ENCODE peak calls at places on chromosomes 16 and 17, in five cellular contexts. K, Y, X, M and Q are unnamed samples.

GRCh38 chr17:58764373-58764772 is 8.7 kb downstream of the PPM1E start:
- DNase-seq in M (no peak), X (no peak), K (no peak), Y (no peak), Q (no peak)

GRCh38 chr17:43018008-43018853 is 4.0 kb downstream of the VAT1 start:
- DNase-seq in Y (no peak), M (no peak), X (no peak), K (no peak), Q (peak; percentile 42)

GRCh38 chr17:1752425-1752941 is 9.4 kb upstream of the SERPINF1 start:
- DNase-seq in K (no peak), M (no peak), X (peak; percentile 61), Y (no peak), Q (no peak)

GRCh38 chr16:26762596-26762995 is 304.1 kb upstream of the C16orf82 start:
- DNase-seq in Y (no peak), M (no peak), K (no peak), X (no peak), Q (no peak)

GRCh38 chr17:40290629-40291296 is 3.1 kb downstream of the CDC6 start:
- DNase-seq in M (no peak), X (peak; percentile 53), K (no peak), Y (peak; percentile 87), Q (no peak)

GRCh38 chr17:56936697-56937322 is 23.0 kb upstream of the TRIM25 start:
- DNase-seq in X (no peak), Y (no peak), K (no peak), M (no peak), Q (no peak)

GRCh38 chr16:11160676-11161115 is 95.3 kb downstream of the SOCS1 start:
- DNase-seq in K (no peak), X (no peak), M (no peak), Y (no peak), Q (no peak)

GRCh38 chr16:3594316-3595109 is 16.9 kb downstream of the SLX4 start:
- DNase-seq in Y (no peak), M (no peak), X (no peak), K (no peak), Q (peak; percentile 52)

GRCh38 chr16:79408355-79408754 is 192.2 kb downstream of the MAF start:
- DNase-seq in K (no peak), X (no peak), M (no peak), Y (no peak), Q (no peak)

GRCh38 chr16:73150790-73151189 is 102.9 kb upstream of the ZFHX3 start:
- DNase-seq in Y (no peak), M (no peak), K (no peak), X (no peak), Q (no peak)

GRCh38 chr17:49972486-49973270 is 3.7 kb downstream of the DLX4 start:
- DNase-seq in X (no peak), Y (no peak), M (no peak), K (no peak), Q (no peak)

GRCh38 chr17:6868579-6868978 is 37.0 kb upstream of the TEKT1 start:
- DNase-seq in Y (no peak), X (no peak), K (no peak), M (no peak), Q (no peak)

GRCh38 chr17:66571745-66572144 is 263.2 kb upstream of the CACNG5 start:
- DNase-seq in X (no peak), M (no peak), K (no peak), Y (no peak), Q (no peak)

GRCh38 chr17:50845260-50846147 is 10.1 kb downstream of the WFIKKN2 start:
- DNase-seq in X (no peak), K (no peak), M (no peak), Y (no peak), Q (no peak)

GRCh38 chr16:59060212-59060611 is 326.1 kb upstream of the GOT2 start:
- DNase-seq in X (no peak), Y (peak; percentile 52), M (no peak), K (no peak), Q (no peak)

GRCh38 chr17:62573480-62574117 is 53.9 kb upstream of the MRC2 start:
- DNase-seq in M (no peak), K (no peak), Y (no peak), X (no peak), Q (no peak)

GRCh38 chr17:41324180-41325075 is 8.9 kb upstream of the KRTAP17-1 start:
- DNase-seq in Y (no peak), X (no peak), K (no peak), M (no peak), Q (no peak)

GRCh38 chr17:8326591-8327583 is 12.8 kb upstream of the ODF4 start:
- DNase-seq in X (no peak), K (peak; percentile 53), Y (no peak), M (no peak), Q (peak; percentile 83)

GRCh38 chr17:81713556-81714411 is 1.7 kb downstream of the SLC25A10 start:
- DNase-seq in K (peak; percentile 23), Y (no peak), X (no peak), M (no peak), Q (no peak)

GRCh38 chr16:88350922-88351321 is 31.8 kb upstream of the ZNF469 start:
- DNase-seq in Y (no peak), X (no peak), K (no peak), M (no peak), Q (peak; percentile 29)

GRCh38 chr16:47162670-47163420 is 19.1 kb upstream of the NETO2 start:
- DNase-seq in M (no peak), X (no peak), Y (peak; percentile 18), K (no peak), Q (no peak)

DNA sequence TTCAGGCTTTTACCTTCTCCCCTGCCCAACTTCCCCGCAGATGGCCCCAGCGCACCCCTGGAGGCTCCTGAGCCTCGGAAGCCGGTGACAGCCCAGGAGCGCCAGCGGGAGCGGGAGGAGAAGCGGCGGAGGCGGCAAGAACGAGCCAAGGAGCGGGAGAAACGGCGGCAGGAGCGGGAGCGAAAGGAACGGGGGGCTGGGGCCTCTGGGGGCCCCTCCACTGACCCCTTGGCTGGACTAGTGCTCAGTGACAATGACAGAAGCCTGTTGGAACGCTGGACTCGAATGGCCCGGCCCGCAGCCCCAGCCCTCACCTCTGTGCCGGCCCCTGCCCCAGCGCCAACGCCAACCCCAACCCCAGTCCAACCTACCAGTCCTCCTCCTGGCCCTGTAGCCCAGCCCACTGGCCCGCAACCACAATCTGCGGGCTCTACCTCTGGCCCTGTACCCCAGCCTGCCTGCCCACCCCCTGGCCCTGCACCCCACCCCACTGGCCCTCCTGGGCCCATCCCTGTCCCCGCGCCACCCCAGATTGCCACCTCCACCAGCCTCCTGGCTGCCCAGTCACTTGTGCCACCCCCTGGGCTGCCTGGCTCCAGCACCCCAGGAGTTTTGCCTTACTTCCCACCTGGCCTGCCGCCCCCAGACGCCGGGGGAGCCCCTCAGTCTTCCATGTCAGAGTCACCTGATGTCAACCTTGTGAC is 3.6 kb downstream of the MAPK7 start:
- DNase-seq in Y (no peak), X (no peak), M (no peak), K (no peak), Q (peak; percentile 68)
- H3K27ac ChIP-seq in Y (no peak overlapping the region), X (no peak overlapping the region), M (no peak overlapping the region), K (no peak overlapping the region), Q (no peak overlapping the region)

DNA sequence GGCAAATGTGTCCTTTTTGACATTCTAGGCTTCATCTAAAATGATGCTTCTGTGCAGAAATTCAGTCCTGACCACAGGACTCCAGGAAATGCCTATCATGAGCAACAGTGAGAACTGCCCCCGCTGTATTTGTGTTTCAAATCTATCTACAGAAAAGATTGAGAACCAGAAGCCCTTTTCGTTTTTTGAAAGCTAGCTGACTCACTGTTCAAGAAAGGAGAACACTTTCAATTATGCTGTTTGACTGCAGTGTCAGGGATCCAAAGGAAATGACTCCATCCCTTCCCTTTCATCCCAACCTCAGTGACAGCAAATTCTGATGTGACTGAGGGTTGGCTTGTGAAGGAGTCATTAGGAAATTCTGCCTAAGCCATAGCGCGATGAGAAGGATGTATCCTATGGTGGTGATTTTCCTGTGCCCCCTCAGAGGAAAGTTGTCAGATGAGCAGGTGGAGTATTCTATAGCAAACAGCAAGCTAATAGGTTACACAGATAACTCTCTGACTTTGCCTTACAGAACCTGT is 622.3 kb downstream of the TMEM114 start:
- DNase-seq in K (no peak), M (no peak), Y (no peak), X (no peak), Q (no peak)
- H3K27ac ChIP-seq in K (no peak overlapping the region), M (no peak overlapping the region), Y (no peak overlapping the region), X (no peak overlapping the region), Q (no peak overlapping the region)

DNA sequence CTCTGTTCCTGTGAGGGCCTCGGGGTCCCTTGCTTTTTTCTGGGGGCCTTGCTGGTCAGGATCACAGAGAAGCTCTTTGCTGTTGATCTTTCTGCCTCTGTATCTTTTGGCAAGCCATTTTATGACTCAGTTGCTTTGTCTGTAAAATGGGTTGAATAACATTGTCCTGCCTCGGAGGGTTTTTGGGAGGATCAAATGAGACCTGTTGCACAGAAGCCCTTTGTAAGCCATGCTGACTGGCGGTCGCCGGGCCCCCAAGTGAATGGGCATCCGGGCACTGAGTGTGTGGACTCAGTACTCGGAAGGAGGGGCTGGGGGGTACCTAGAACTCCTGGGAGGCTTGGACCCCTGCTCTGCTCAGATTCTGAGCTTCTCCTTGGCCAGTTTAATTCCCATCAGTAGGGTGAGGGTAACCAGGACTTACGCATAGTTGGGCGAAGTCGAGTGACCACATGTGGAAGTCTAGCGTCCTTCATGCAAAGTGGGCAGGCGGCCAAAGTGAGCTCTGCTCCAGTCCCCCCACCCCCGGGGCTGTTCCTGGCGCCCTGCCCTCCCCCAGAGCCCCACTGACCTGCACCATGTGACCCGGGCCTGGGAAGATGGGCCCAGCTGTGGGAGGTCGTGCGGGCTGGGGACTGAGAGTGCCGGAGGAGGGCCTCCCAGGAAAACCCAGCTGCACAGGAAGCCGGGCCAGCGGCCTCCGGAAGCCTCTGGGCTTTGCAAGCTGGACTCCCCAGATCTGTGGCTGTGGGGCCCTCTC is 284.0 kb downstream of the SEC14L1 start:
- DNase-seq in X (peak; percentile 77), M (no peak), Y (peak; percentile 89), K (peak; percentile 95), Q (peak; percentile 94)
- H3K27ac ChIP-seq in X (peak overlapping the region; percentile 50), M (peak overlapping the region; percentile 39), Y (peak overlapping the region; percentile 88), K (peak overlapping the region; percentile 87), Q (peak overlapping the region; percentile 76)

GRCh38 chr17:47205419-47205963 is 3.7 kb upstream of the MYL4 start:
- DNase-seq in Y (peak; percentile 65), X (peak; percentile 80), K (peak; percentile 26), M (peak; percentile 47), Q (no peak)

GRCh38 chr17:47203984-47204721 is 5.0 kb upstream of the MYL4 start:
- DNase-seq in X (no peak), K (no peak), M (peak; percentile 24), Y (peak; percentile 34), Q (no peak)

GRCh38 chr17:47207143-47208067 is 1.7 kb upstream of the MYL4 start:
- DNase-seq in Y (no peak), M (no peak), K (no peak), X (no peak), Q (no peak)

GRCh38 chr17:47201168-47201567 is 8.0 kb upstream of the MYL4 start:
- DNase-seq in K (no peak), X (no peak), M (no peak), Y (no peak), Q (no peak)

DNA sequence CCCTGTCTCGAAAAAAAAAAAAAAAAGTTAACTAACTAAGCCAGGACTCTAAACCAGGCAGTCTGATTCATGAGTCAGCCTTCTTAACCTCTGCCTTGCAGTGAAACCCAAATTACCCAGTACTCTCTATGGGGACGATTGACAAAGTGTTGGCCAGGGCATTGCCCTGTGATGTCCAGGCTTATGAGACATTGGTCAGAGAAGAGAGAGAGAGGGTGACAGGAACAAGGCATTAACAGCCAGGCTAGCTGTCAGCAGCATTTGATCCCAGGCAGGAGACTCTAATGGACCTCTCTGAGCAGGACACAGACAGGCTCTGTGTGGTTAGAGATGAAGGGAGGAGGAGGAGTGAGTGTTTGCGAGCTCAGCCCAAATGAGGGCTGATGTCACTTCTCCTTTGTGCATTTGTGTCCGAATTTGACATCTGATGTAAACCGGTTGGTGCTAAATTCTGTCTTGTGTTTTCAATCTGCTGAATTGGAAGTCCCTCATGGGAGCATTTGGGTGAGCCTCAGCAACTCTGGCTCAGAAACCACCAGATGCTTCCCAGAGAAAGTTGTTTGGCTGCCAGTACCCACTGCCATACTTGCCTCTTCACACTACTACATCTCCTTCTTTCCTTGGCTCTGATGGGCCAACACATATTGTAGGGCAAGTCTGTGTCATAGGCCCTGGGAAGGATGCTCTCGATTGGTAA is 4.3 kb upstream of the MYL4 start:
- DNase-seq in K (no peak), M (no peak), Y (no peak), X (no peak), Q (peak; percentile 61)
- H3K27ac ChIP-seq in K (peak overlapping the region; percentile 91), M (peak overlapping the region; percentile 66), Y (no peak overlapping the region), X (peak overlapping the region; percentile 34), Q (peak overlapping the region; percentile 29)